ENCODE peak calls at places on chromosomes 7 and 10, in five cellular contexts. U is H1, A is cardiac muscle cell, B is adrenal gland, D is colonic mucosa. C is an unnamed sample.

GRCh38 chr7:122315507-122316466 is 11.2 kb upstream of the FEZF1 start:
- DNase-seq in U (no peak), A (no peak), B (no peak), D (no peak), C (no peak)

GRCh38 chr10:130361351-130362105 is 225.3 kb downstream of the GLRX3 start:
- DNase-seq in U (no peak), A (no peak), B (no peak), D (no peak), C (no peak)

GRCh38 chr7:143362126-143362961 is at the start of gene FAM131B:
- DNase-seq in U (no peak), A (peak), B (no peak), D (no peak), C (no peak)

GRCh38 chr7:23341846-23342598 is 42.9 kb downstream of the MALSU1 start:
- DNase-seq in U (no peak), A (no peak), B (no peak), D (no peak), C (no peak)

GRCh38 chr10:76150886-76151288 is 719.5 kb downstream of the LRMDA start:
- DNase-seq in U (no peak), A (no peak), B (no peak), D (no peak), C (no peak)

GRCh38 chr7:12322287-12322902 is 81.3 kb downstream of the VWDE start:
- DNase-seq in U (no peak), A (no peak), B (no peak), D (no peak), C (no peak)

GRCh38 chr10:24444337-24444736 is 235.4 kb downstream of the KIAA1217 start:
- DNase-seq in U (no peak), A (no peak), B (no peak), D (no peak), C (no peak)

GRCh38 chr7:127733976-127734375 is 82.0 kb downstream of the SND1 start:
- DNase-seq in U (no peak), A (no peak), B (no peak), D (no peak), C (no peak)

GRCh38 chr10:129896231-129897150 is 67.6 kb downstream of the EBF3 start:
- DNase-seq in U (no peak), A (no peak), B (no peak), D (no peak), C (no peak)

GRCh38 chr10:55627526-55628170 is 733.4 kb downstream of the ZWINT start:
- DNase-seq in U (no peak), A (peak), B (peak), D (no peak), C (no peak)

GRCh38 chr10:71664585-71664984 is 55.0 kb downstream of the C10orf105 start:
- DNase-seq in U (no peak), A (no peak), B (no peak), D (no peak), C (no peak)

GRCh38 chr7:34457329-34457728 is 200.7 kb upstream of the NPSR1 start:
- DNase-seq in U (no peak), A (no peak), B (no peak), D (no peak), C (no peak)

GRCh38 chr7:132770055-132770454 is 193.8 kb upstream of the PLXNA4 start:
- DNase-seq in U (no peak), A (no peak), B (no peak), D (no peak), C (no peak)

GRCh38 chr10:71234970-71235681 is 22.8 kb downstream of the UNC5B start:
- DNase-seq in U (no peak), A (peak), B (peak), D (no peak), C (no peak)

GRCh38 chr7:144812379-144813283 is 23.2 kb downstream of the TPK1 start:
- DNase-seq in U (no peak), A (no peak), B (no peak), D (no peak), C (no peak)

GRCh38 chr7:24660541-24660940 is 87.3 kb downstream of the PALS2 start:
- DNase-seq in U (no peak), A (no peak), B (no peak), D (no peak), C (no peak)

GRCh38 chr10:81157649-81158048 is 619.9 kb downstream of the SH2D4B start:
- DNase-seq in U (no peak), A (no peak), B (no peak), D (no peak), C (no peak)

GRCh38 chr7:127946847-127947246 is 84.4 kb downstream of the LRRC4 start:
- DNase-seq in U (no peak), A (no peak), B (no peak), D (no peak), C (no peak)

GRCh38 chr10:87976101-87976743 is 112.8 kb downstream of the PTEN start:
- DNase-seq in U (no peak), A (no peak), B (no peak), D (no peak), C (no peak)

GRCh38 chr10:36608866-36609265 is 516.5 kb upstream of the ANKRD30A start:
- DNase-seq in U (no peak), A (no peak), B (no peak), D (no peak), C (no peak)

GRCh38 chr10:61662794-61663259 is at the start of gene CABCOCO1:
- DNase-seq in U (peak), A (peak), B (peak), D (peak), C (no peak)

GRCh38 chr10:44995914-44996633 is 4.6 kb upstream of the ZNF22 start:
- DNase-seq in U (no peak), A (peak), B (no peak), D (no peak), C (no peak)

GRCh38 chr7:36076073-36076472 is 77.0 kb upstream of the EEPD1 start:
- DNase-seq in U (no peak), A (no peak), B (peak), D (no peak), C (no peak)

GRCh38 chr7:115135111-115135510 is 213.2 kb downstream of the MDFIC start:
- DNase-seq in U (no peak), A (no peak), B (no peak), D (no peak), C (no peak)

GRCh38 chr10:97213431-97213830 is 27.7 kb upstream of the SLIT1 start:
- DNase-seq in U (no peak), A (no peak), B (no peak), D (no peak), C (no peak)

GRCh38 chr10:86655596-86655995 is 1.2 kb downstream of the OPN4 start:
- DNase-seq in U (no peak), A (no peak), B (peak), D (no peak), C (no peak)

GRCh38 chr7:41428330-41428729 is 274.6 kb downstream of the INHBA start:
- DNase-seq in U (no peak), A (no peak), B (no peak), D (no peak), C (no peak)

GRCh38 chr10:76858721-76859120 is 778.9 kb downstream of the KCNMA1 start:
- DNase-seq in U (no peak), A (no peak), B (no peak), D (no peak), C (no peak)

GRCh38 chr10:103683851-103684250 is 171.5 kb downstream of the SH3PXD2A start:
- DNase-seq in U (no peak), A (no peak), B (no peak), D (no peak), C (no peak)

GRCh38 chr7:44236333-44236728 is 35.6 kb downstream of the YKT6 start:
- DNase-seq in U (no peak), A (peak), B (no peak), D (no peak), C (no peak)

GRCh38 chr7:44232900-44233715 is 32.3 kb downstream of the YKT6 start:
- DNase-seq in U (no peak), A (no peak), B (no peak), D (no peak), C (no peak)

GRCh38 chr7:44235582-44236332 is 35.0 kb downstream of the YKT6 start:
- DNase-seq in U (no peak), A (no peak), B (no peak), D (no peak), C (no peak)

GRCh38 chr7:44237696-44238095 is 36.9 kb downstream of the YKT6 start:
- DNase-seq in U (no peak), A (no peak), B (no peak), D (no peak), C (no peak)

DNA sequence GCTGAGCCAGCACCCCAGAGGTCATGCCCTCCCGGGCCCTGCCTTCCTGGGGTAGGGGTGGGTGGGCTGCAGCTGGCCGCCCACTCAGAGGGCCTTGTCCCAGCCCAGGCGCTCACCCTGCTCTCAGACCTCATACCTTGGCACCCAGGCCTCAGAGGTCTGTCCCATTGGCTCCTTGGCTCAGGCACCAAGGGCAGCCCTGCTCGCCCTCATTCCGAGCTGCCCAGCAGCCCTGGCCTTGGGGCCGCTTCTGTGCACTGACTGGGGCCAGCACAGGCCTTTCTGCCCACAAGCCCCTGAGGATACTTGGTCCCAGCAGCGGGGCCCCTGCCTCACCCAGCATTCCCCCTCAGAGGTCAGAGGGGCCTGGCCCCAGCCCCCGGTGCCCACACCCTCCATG is 34.3 kb downstream of the YKT6 start:
- DNase-seq in U (no peak), A (no peak), B (no peak), D (no peak), C (no peak)
- H3K27ac ChIP-seq in U (no peak), A (no peak), B (no peak), D (no peak), C (no peak)

GRCh38 chr7:1536105-1536767 is 5.7 kb downstream of the MAFK start:
- DNase-seq in U (no peak), A (no peak), B (no peak), D (no peak), C (no peak)
- H3K4me3 ChIP-seq in U (no peak), A (no peak), B (no peak), D (peak), C (no peak)

GRCh38 chr10:73655990-73656298 is at the start of gene SYNPO2L:
- DNase-seq in U (no peak), A (peak), B (no peak), D (no peak), C (no peak)

GRCh38 chr10:73655257-73655989 is 406 bp downstream of the SYNPO2L start:
- DNase-seq in U (no peak), A (no peak), B (no peak), D (no peak), C (no peak)

GRCh38 chr10:73650537-73651331 is 5.1 kb downstream of the SYNPO2L start:
- DNase-seq in U (no peak), A (peak), B (no peak), D (no peak), C (no peak)

GRCh38 chr10:73653195-73653594 is 2.6 kb downstream of the SYNPO2L start:
- DNase-seq in U (no peak), A (no peak), B (no peak), D (no peak), C (no peak)

GRCh38 chr10:73653701-73654100 is 2.1 kb downstream of the SYNPO2L start:
- DNase-seq in U (no peak), A (peak), B (peak), D (no peak), C (no peak)
- TF ChIP-seq CTCF in U (no peak), A (no peak), B (peak), D (no peak), C (no peak)

GRCh38 chr10:132521466-132522102 is 16.0 kb upstream of the INPP5A start:
- DNase-seq in U (no peak), A (no peak), B (peak), D (no peak), C (no peak)
- H3K27ac ChIP-seq in U (no peak), A (peak), B (no peak), D (no peak), C (no peak)

GRCh38 chr7:44486693-44487092 is 3.8 kb downstream of the NUDCD3 start:
- DNase-seq in U (no peak), A (no peak), B (peak), D (peak), C (no peak)

GRCh38 chr7:44484482-44485313 is 5.8 kb downstream of the NUDCD3 start:
- DNase-seq in U (no peak), A (peak), B (no peak), D (no peak), C (no peak)

GRCh38 chr7:44482502-44483485 is 7.7 kb downstream of the NUDCD3 start:
- DNase-seq in U (no peak), A (no peak), B (no peak), D (no peak), C (no peak)

GRCh38 chr7:44488955-44489354 is 1.5 kb downstream of the NUDCD3 start:
- DNase-seq in U (no peak), A (no peak), B (no peak), D (no peak), C (no peak)

DNA sequence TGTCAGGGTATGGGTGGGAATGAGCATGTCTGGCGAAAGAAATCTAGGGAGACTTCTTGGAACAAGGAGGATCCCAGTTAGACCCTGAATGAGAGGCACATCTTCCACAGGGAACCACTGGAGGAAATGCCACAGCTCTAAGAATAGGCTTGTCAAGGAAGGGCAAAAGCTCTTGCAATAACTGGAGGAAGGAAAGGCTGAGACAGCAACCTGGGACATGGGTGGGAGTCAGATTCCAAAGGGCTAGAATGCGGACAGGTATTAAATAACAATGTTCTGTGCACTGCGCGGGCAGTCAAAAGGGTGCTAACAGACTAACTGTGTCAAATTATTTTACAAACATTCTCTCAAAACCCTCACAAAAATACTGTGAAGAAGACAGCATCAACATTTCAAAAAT is 4.5 kb downstream of the NUDCD3 start:
- DNase-seq in U (no peak), A (no peak), B (no peak), D (no peak), C (no peak)
- H3K4me3 ChIP-seq in U (no peak), A (no peak), B (no peak), D (no peak), C (no peak)

C was measured in esophagus squamous epithelium.